ENCODE peak calls at places on chromosomes 7 and 10, in seven cellular contexts. P, N, B, D, F, V and U are unnamed samples.

GRCh38 chr10:14781763-14782162 is 7.1 kb upstream of the FAM107B start:
- DNase-seq in D (no peak), B (peak), N (no peak), V (no peak), F (no peak), P (no peak), U (no peak)

GRCh38 chr10:63154546-63155387 is 21.6 kb downstream of the NRBF2 start:
- DNase-seq in B (no peak), D (no peak), N (no peak), P (no peak), F (no peak), V (no peak), U (no peak)

GRCh38 chr7:116876664-116877442 is 14.5 kb downstream of the CAPZA2 start:
- DNase-seq in N (no peak), P (no peak), D (peak), B (no peak), F (no peak), V (no peak), U (no peak)

GRCh38 chr7:128738570-128739047 is 550 bp upstream of the CALU start:
- DNase-seq in F (peak), P (no peak), V (no peak), D (no peak), B (no peak), N (no peak), U (no peak)

GRCh38 chr7:149790146-149790548 is 16.8 kb upstream of the ZNF467 start:
- DNase-seq in F (no peak), D (no peak), N (no peak), B (no peak), V (no peak), P (no peak), U (no peak)

GRCh38 chr10:133043541-133044225 is 44.0 kb upstream of the ADGRA1 start:
- DNase-seq in N (no peak), P (no peak), F (no peak), V (no peak), B (no peak), D (no peak), U (no peak)

GRCh38 chr7:36115448-36116321 is 37.4 kb upstream of the EEPD1 start:
- DNase-seq in V (peak), D (peak), B (no peak), N (no peak), F (peak), P (peak), U (peak)

GRCh38 chr10:80202934-80203834 is 2.2 kb downstream of the ANXA11 start:
- DNase-seq in V (peak), D (peak), P (peak), F (no peak), N (peak), B (no peak), U (peak)

GRCh38 chr10:129258570-129258969 is 208.5 kb upstream of the MGMT start:
- DNase-seq in V (no peak), B (no peak), N (no peak), D (no peak), F (no peak), P (no peak), U (no peak)

GRCh38 chr7:148962823-148963582 is 65.3 kb downstream of the PDIA4 start:
- DNase-seq in F (peak), N (peak), B (peak), P (peak), V (no peak), D (no peak), U (no peak)

GRCh38 chr7:66630529-66630928 is 1.8 kb downstream of the KCTD7 start:
- DNase-seq in V (no peak), N (no peak), B (no peak), P (no peak), F (no peak), D (no peak), U (no peak)

GRCh38 chr10:92541583-92541982 is 32.3 kb downstream of the IDE start:
- DNase-seq in P (no peak), D (no peak), B (no peak), N (no peak), F (no peak), V (no peak), U (no peak)

GRCh38 chr7:99498546-99498944 is 1.5 kb downstream of the ZNF394 start:
- DNase-seq in V (no peak), N (no peak), F (no peak), P (no peak), B (no peak), D (no peak), U (no peak)

GRCh38 chr10:69839696-69840345 is 38.1 kb downstream of the COL13A1 start:
- DNase-seq in D (no peak), N (no peak), V (peak), B (no peak), F (no peak), P (no peak), U (no peak)

GRCh38 chr10:127908106-127908957 is 1.4 kb downstream of the PTPRE start:
- DNase-seq in P (no peak), F (no peak), B (no peak), V (peak), D (no peak), N (no peak), U (no peak)

GRCh38 chr7:44972562-44972961 is 6.3 kb downstream of the MYO1G start:
- DNase-seq in P (no peak), B (no peak), D (no peak), F (no peak), N (no peak), V (no peak), U (peak)

GRCh38 chr7:15929406-15929805 is 242.9 kb upstream of the MEOX2 start:
- DNase-seq in N (no peak), P (no peak), D (no peak), F (no peak), V (no peak), B (no peak), U (no peak)

GRCh38 chr10:88820990-88821389 is 18.5 kb downstream of the LIPM start:
- DNase-seq in B (no peak), P (no peak), F (no peak), N (no peak), D (no peak), V (no peak), U (no peak)

GRCh38 chr7:137094-137861 is 55.1 kb upstream of the FAM20C start:
- DNase-seq in D (no peak), N (no peak), P (no peak), F (peak), B (no peak), V (no peak), U (no peak)

GRCh38 chr10:70906031-70906804 is 17.9 kb upstream of the PCBD1 start:
- DNase-seq in B (no peak), P (no peak), V (no peak), D (no peak), F (no peak), N (no peak), U (no peak)

GRCh38 chr7:129327076-129327475 is 102.2 kb downstream of the AHCYL2 start:
- DNase-seq in D (no peak), P (no peak), V (no peak), N (no peak), F (no peak), B (no peak), U (no peak)

GRCh38 chr10:48658243-48658888 is 26.3 kb upstream of the WDFY4 start:
- DNase-seq in P (peak), V (peak), B (peak), F (peak), N (peak), D (peak), U (no peak)

GRCh38 chr10:89118091-89118490 is 89.0 kb downstream of the CH25H start:
- DNase-seq in V (no peak), P (no peak), N (peak), F (no peak), D (no peak), B (no peak), U (no peak)

GRCh38 chr10:48976208-48976607 is 36.6 kb upstream of the LRRC18 start:
- DNase-seq in D (no peak), N (peak), V (peak), B (no peak), F (no peak), P (no peak), U (no peak)

GRCh38 chr7:5320391-5320790 is 37.6 kb downstream of the SLC29A4 start:
- DNase-seq in B (no peak), F (no peak), D (no peak), N (no peak), P (no peak), V (no peak), U (no peak)

GRCh38 chr7:148398844-148399365 is 191.7 kb upstream of the C7orf33 start:
- DNase-seq in P (no peak), F (no peak), N (no peak), B (no peak), D (no peak), V (no peak), U (no peak)

GRCh38 chr7:3533040-3533439 is 232.0 kb downstream of the SDK1 start:
- DNase-seq in F (no peak), D (no peak), P (no peak), B (no peak), V (no peak), N (no peak), U (no peak)

GRCh38 chr7:41867639-41868038 is 164.7 kb upstream of the INHBA start:
- DNase-seq in N (no peak), F (no peak), V (no peak), D (no peak), P (no peak), B (no peak), U (no peak)

GRCh38 chr7:35571596-35572240 is 123.2 kb downstream of the HERPUD2 start:
- DNase-seq in B (peak), F (no peak), N (no peak), V (no peak), P (peak), D (no peak), U (no peak)

GRCh38 chr7:2010551-2011265 is 222.0 kb downstream of the MAD1L1 start:
- DNase-seq in B (no peak), P (no peak), V (no peak), D (no peak), N (no peak), F (no peak), U (peak)

GRCh38 chr7:38020134-38020533 is 99.7 kb downstream of the EPDR1 start:
- DNase-seq in B (no peak), N (no peak), P (no peak), D (no peak), F (no peak), V (peak), U (no peak)

GRCh38 chr7:96495751-96496216 is 173.9 kb upstream of the SLC25A13 start:
- DNase-seq in D (no peak), B (no peak), P (no peak), F (no peak), V (no peak), N (peak), U (no peak)

GRCh38 chr7:97187067-97187466 is 69.6 kb downstream of the SDHAF3 start:
- DNase-seq in V (peak), D (no peak), N (no peak), F (no peak), P (no peak), B (no peak), U (no peak)

GRCh38 chr10:110932505-110933180 is 13.2 kb downstream of the SHOC2 start:
- DNase-seq in D (no peak), B (no peak), P (no peak), F (no peak), V (no peak), N (no peak), U (no peak)

GRCh38 chr7:32957326-32958045 is at the start of gene FKBP9:
- DNase-seq in V (peak), N (peak), F (peak), P (peak), B (peak), D (peak), U (peak)